ENCODE peak calls at places on chromosomes 6 and 20, in five cellular contexts. P is GM23248, G is fibroblast of lung, K is PC-3, Z is neural progenitor cell. B is an unnamed sample.
A peak's percentile ranks its signal among the peaks of the same experiment; 100 is the strongest.

GRCh38 chr20:46635514-46636091 is 15.7 kb downstream of the SLC13A3 start:
- DNase-seq in P (no peak), G (peak; percentile 44), K (no peak), Z (no peak), B (peak; percentile 80)

GRCh38 chr6:148520109-148520841 is 177.6 kb downstream of the SASH1 start:
- DNase-seq in P (peak; percentile 51), G (no peak), K (no peak), Z (no peak), B (no peak)

GRCh38 chr6:150894935-150895686 is 29.6 kb downstream of the MTHFD1L start:
- DNase-seq in P (peak; percentile 39), G (peak; percentile 72), K (peak; percentile 29), Z (peak; percentile 13), B (peak; percentile 88)

GRCh38 chr6:32188381-32189081 is 1.5 kb downstream of the PBX2 start:
- DNase-seq in P (peak; percentile 54), G (peak; percentile 22), K (no peak), Z (no peak), B (no peak)

GRCh38 chr6:150528648-150529285 is 70.9 kb upstream of the PLEKHG1 start:
- DNase-seq in P (peak; percentile 45), G (peak; percentile 68), K (no peak), Z (peak; percentile 77), B (no peak)

GRCh38 chr6:168092541-168092940 is 13.5 kb upstream of the FRMD1 start:
- DNase-seq in P (no peak), G (no peak), K (no peak), Z (no peak), B (no peak)

GRCh38 chr6:137792160-137793033 is 74.7 kb upstream of the TNFAIP3 start:
- DNase-seq in P (peak; percentile 30), G (peak; percentile 23), K (no peak), Z (no peak), B (no peak)

GRCh38 chr20:43765933-43766332 is 39.1 kb upstream of the GTSF1L start:
- DNase-seq in P (no peak), G (no peak), K (no peak), Z (no peak), B (no peak)

GRCh38 chr6:3438190-3439167 is 18.4 kb downstream of the SLC22A23 start:
- DNase-seq in P (peak; percentile 77), G (peak; percentile 90), K (peak; percentile 88), Z (no peak), B (no peak)

GRCh38 chr6:134299236-134299635 is 18.7 kb downstream of the SGK1 start:
- DNase-seq in P (peak; percentile 30), G (peak; percentile 84), K (peak; percentile 2), Z (no peak), B (peak; percentile 79)

GRCh38 chr6:91434135-91434534 is 847.3 kb upstream of the MAP3K7 start:
- DNase-seq in P (no peak), G (peak; percentile 1), K (peak; percentile 48), Z (no peak), B (no peak)

GRCh38 chr20:19730716-19731115 is 27.3 kb upstream of the RIN2 start:
- DNase-seq in P (no peak), G (no peak), K (no peak), Z (no peak), B (no peak)

GRCh38 chr20:18132663-18133062 is 5.0 kb upstream of the KAT14 start:
- DNase-seq in P (no peak), G (no peak), K (no peak), Z (no peak), B (no peak)

GRCh38 chr20:51456511-51457280 is 85.8 kb downstream of the NFATC2 start:
- DNase-seq in P (peak; percentile 97), G (peak; percentile 95), K (peak; percentile 100), Z (peak; percentile 53), B (peak; percentile 93)

GRCh38 chr6:108584323-108584722 is 23.6 kb downstream of the FOXO3 start:
- DNase-seq in P (no peak), G (no peak), K (no peak), Z (no peak), B (no peak)

GRCh38 chr6:32196682-32197616 is 4.5 kb upstream of the GPSM3 start:
- DNase-seq in P (peak; percentile 45), G (peak; percentile 19), K (no peak), Z (peak; percentile 29), B (no peak)

GRCh38 chr6:73074175-73074574 is 151.1 kb downstream of the KHDC1L start:
- DNase-seq in P (peak; percentile 87), G (peak; percentile 91), K (peak; percentile 91), Z (no peak), B (no peak)

GRCh38 chr6:161459008-161459407 is 185.1 kb upstream of the AGPAT4 start:
- DNase-seq in P (no peak), G (peak; percentile 42), K (no peak), Z (no peak), B (no peak)

GRCh38 chr6:107105511-107106116 is 9.7 kb downstream of the BEND3 start:
- DNase-seq in P (no peak), G (no peak), K (no peak), Z (peak; percentile 36), B (no peak)

GRCh38 chr6:130136803-130137202 is 85.9 kb downstream of the SAMD3 start:
- DNase-seq in P (no peak), G (peak; percentile 30), K (no peak), Z (no peak), B (no peak)

GRCh38 chr6:22613695-22614094 is 44.3 kb downstream of the HDGFL1 start:
- DNase-seq in P (peak; percentile 64), G (peak; percentile 95), K (no peak), Z (no peak), B (no peak)

GRCh38 chr20:21365771-21366170 is 31.6 kb downstream of the NKX2-4 start:
- DNase-seq in P (no peak), G (no peak), K (no peak), Z (no peak), B (no peak)

GRCh38 chr20:21368791-21369190 is 28.5 kb downstream of the NKX2-4 start:
- DNase-seq in P (no peak), G (no peak), K (no peak), Z (no peak), B (no peak)

GRCh38 chr20:21372016-21372415 is 25.3 kb downstream of the NKX2-4 start:
- DNase-seq in P (no peak), G (no peak), K (no peak), Z (no peak), B (no peak)

GRCh38 chr20:21373436-21373835 is 23.9 kb downstream of the NKX2-4 start:
- DNase-seq in P (no peak), G (no peak), K (no peak), Z (no peak), B (no peak)

DNA sequence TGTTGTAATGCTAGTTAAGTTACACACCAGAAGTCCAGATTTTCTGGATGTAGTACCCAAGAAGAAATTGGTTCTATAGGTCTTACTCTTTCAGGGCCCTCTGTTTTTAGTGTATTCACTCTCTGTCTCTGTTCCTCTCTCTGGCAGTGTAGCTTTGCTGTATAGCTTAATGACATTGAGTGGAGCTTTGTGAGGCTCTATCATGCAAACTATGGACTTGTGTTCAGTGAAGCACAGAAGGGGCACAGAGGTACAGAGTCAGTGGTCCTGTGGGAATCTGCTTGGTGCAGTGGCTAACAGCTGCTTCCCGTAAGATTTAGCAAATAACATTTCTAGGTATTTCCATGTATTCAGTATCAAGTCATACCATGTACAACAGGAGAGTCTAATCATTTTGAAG is 26.1 kb downstream of the NKX2-4 start:
- DNase-seq in P (no peak), G (no peak), K (no peak), Z (no peak), B (no peak)
- H3K36me3 ChIP-seq in P (peaks cover 23% of the 10 kb centered on the region), G (no peaks in the 10 kb centered on the region), K (peaks cover 44% of the 10 kb centered on the region), Z (peaks cover 16% of the 10 kb centered on the region), B (peaks cover 6% of the 10 kb centered on the region)

GRCh38 chr6:139547082-139547776 is 172.8 kb upstream of the CITED2 start:
- DNase-seq in P (peak; percentile 43), G (no peak), K (no peak), Z (no peak), B (no peak)
- H2AFZ ChIP-seq in P (peak overlapping the region; percentile 79), G (peak overlapping the region; percentile 16), K (no peak overlapping the region), Z (peak overlapping the region; percentile 27), B (no peak overlapping the region)

GRCh38 chr20:740162-740561 is 28.1 kb downstream of the SLC52A3 start:
- DNase-seq in P (no peak), G (no peak), K (peak; percentile 47), Z (no peak), B (no peak)
- H3K27ac ChIP-seq in P (no peak overlapping the region), G (no peak overlapping the region), K (no peak overlapping the region), Z (no peak overlapping the region), B (no peak overlapping the region)

GRCh38 chr6:35637911-35638310 is 50.8 kb downstream of the FKBP5 start:
- DNase-seq in P (no peak), G (no peak), K (no peak), Z (no peak), B (no peak)

GRCh38 chr6:35634316-35634715 is 54.4 kb downstream of the FKBP5 start:
- DNase-seq in P (peak; percentile 2), G (no peak), K (no peak), Z (no peak), B (no peak)

GRCh38 chr6:35635601-35636597 is 52.8 kb downstream of the FKBP5 start:
- DNase-seq in P (no peak), G (no peak), K (no peak), Z (no peak), B (no peak)

GRCh38 chr6:35629876-35630378 is 58.8 kb downstream of the FKBP5 start:
- DNase-seq in P (no peak), G (no peak), K (peak; percentile 17), Z (no peak), B (no peak)

GRCh38 chr6:35633579-35634089 is 55.1 kb downstream of the FKBP5 start:
- DNase-seq in P (no peak), G (no peak), K (no peak), Z (peak; percentile 8), B (no peak)
- H3K36me3 ChIP-seq in P (no peaks in the 10 kb centered on the region), G (no peaks in the 10 kb centered on the region), K (no peaks in the 10 kb centered on the region), Z (peaks cover 10% of the 10 kb centered on the region), B (no peaks in the 10 kb centered on the region)